ENCODE peak calls at places on chromosome 1, in four cellular contexts. N, M, W and K are unnamed samples.

GRCh38 chr1:230263573-230264195 is 162.4 kb downstream of the PGBD5 start:
- DNase-seq in N (no peak), M (no peak), W (no peak), K (no peak)

GRCh38 chr1:57867001-57867400 is 443.1 kb upstream of the DAB1 start:
- DNase-seq in N (no peak), M (no peak), W (no peak), K (peak)

GRCh38 chr1:29256979-29257804 is 20.9 kb downstream of the PTPRU start:
- DNase-seq in N (no peak), M (no peak), W (no peak), K (no peak)

GRCh38 chr1:170410391-170411146 is 121.4 kb upstream of the GORAB start:
- DNase-seq in N (no peak), M (peak), W (no peak), K (no peak)

GRCh38 chr1:223062177-223062576 is 80.9 kb downstream of the TLR5 start:
- DNase-seq in N (no peak), M (no peak), W (no peak), K (no peak)

GRCh38 chr1:159937014-159937750 is 8.2 kb downstream of the IGSF9 start:
- DNase-seq in N (no peak), M (no peak), W (no peak), K (peak)

GRCh38 chr1:239987103-239987745 is 104.5 kb upstream of the FMN2 start:
- DNase-seq in N (no peak), M (peak), W (no peak), K (peak)

GRCh38 chr1:172818841-172819527 is 160.1 kb downstream of the FASLG start:
- DNase-seq in N (no peak), M (no peak), W (no peak), K (no peak)

GRCh38 chr1:156379420-156380165 is 10.6 kb downstream of the RHBG start:
- DNase-seq in N (peak), M (no peak), W (no peak), K (peak)